ENCODE peak calls at places on chromosomes 13 and 19, in five cellular contexts. One of them, this sample, is unnamed.

GRCh38 chr19:10155834-10156233 is 36.1 kb upstream of the EIF3G start:
- DNase-seq in astrocyte of the cerebellum: no peak
- DNase-seq in heart right ventricle: no peak
- DNase-seq in heart left ventricle: no peak
- DNase-seq in astrocyte of the spinal cord: no peak
- DNase-seq in this sample: no peak

GRCh38 chr13:32905864-32906180 is 110.4 kb upstream of the KL start:
- DNase-seq in heart left ventricle: peak
- DNase-seq in astrocyte of the spinal cord: peak
- DNase-seq in astrocyte of the cerebellum: peak
- DNase-seq in heart right ventricle: peak
- DNase-seq in this sample: no peak

GRCh38 chr13:105991622-105992254 is 543.7 kb downstream of the EFNB2 start:
- DNase-seq in astrocyte of the spinal cord: peak
- DNase-seq in astrocyte of the cerebellum: peak
- DNase-seq in heart right ventricle: no peak
- DNase-seq in heart left ventricle: no peak
- DNase-seq in this sample: no peak

GRCh38 chr13:30715837-30716236 is 19.5 kb upstream of the ALOX5AP start:
- DNase-seq in astrocyte of the cerebellum: no peak
- DNase-seq in heart left ventricle: peak
- DNase-seq in astrocyte of the spinal cord: no peak
- DNase-seq in heart right ventricle: peak
- DNase-seq in this sample: no peak

GRCh38 chr19:1756264-1756663 is 3.0 kb downstream of the ONECUT3 start:
- DNase-seq in astrocyte of the cerebellum: no peak
- DNase-seq in heart left ventricle: no peak
- DNase-seq in astrocyte of the spinal cord: no peak
- DNase-seq in heart right ventricle: no peak
- DNase-seq in this sample: no peak

GRCh38 chr13:59374720-59375119 is 789.0 kb downstream of the DIAPH3 start:
- DNase-seq in heart left ventricle: no peak
- DNase-seq in astrocyte of the spinal cord: no peak
- DNase-seq in astrocyte of the cerebellum: no peak
- DNase-seq in heart right ventricle: no peak
- DNase-seq in this sample: no peak

GRCh38 chr19:55005684-55006488 is 32.2 kb downstream of the GP6 start:
- DNase-seq in heart right ventricle: no peak
- DNase-seq in astrocyte of the cerebellum: no peak
- DNase-seq in astrocyte of the spinal cord: peak
- DNase-seq in heart left ventricle: no peak
- DNase-seq in this sample: peak

GRCh38 chr19:47227347-47228167 is 3.4 kb downstream of the BBC3 start:
- DNase-seq in astrocyte of the cerebellum: peak
- DNase-seq in astrocyte of the spinal cord: peak
- DNase-seq in heart right ventricle: peak
- DNase-seq in heart left ventricle: peak
- DNase-seq in this sample: peak

GRCh38 chr13:25885418-25885817 is 166.4 kb downstream of the SHISA2 start:
- DNase-seq in heart left ventricle: no peak
- DNase-seq in heart right ventricle: no peak
- DNase-seq in astrocyte of the cerebellum: no peak
- DNase-seq in astrocyte of the spinal cord: no peak
- DNase-seq in this sample: no peak

GRCh38 chr13:20131057-20131832 is 29.6 kb downstream of the GJA3 start:
- DNase-seq in astrocyte of the spinal cord: no peak
- DNase-seq in heart left ventricle: no peak
- DNase-seq in astrocyte of the cerebellum: no peak
- DNase-seq in heart right ventricle: no peak
- DNase-seq in this sample: no peak

GRCh38 chr19:15871570-15871969 is 26.3 kb downstream of the CYP4F2 start:
- DNase-seq in heart right ventricle: no peak
- DNase-seq in astrocyte of the spinal cord: no peak
- DNase-seq in heart left ventricle: no peak
- DNase-seq in astrocyte of the cerebellum: no peak
- DNase-seq in this sample: peak

GRCh38 chr19:38362076-38362945 is 12.1 kb upstream of the PSMD8 start:
- DNase-seq in astrocyte of the spinal cord: peak
- DNase-seq in astrocyte of the cerebellum: no peak
- DNase-seq in heart right ventricle: peak
- DNase-seq in heart left ventricle: peak
- DNase-seq in this sample: peak

GRCh38 chr19:38527466-38528136 is 90.2 kb downstream of the MAP4K1 start:
- DNase-seq in astrocyte of the cerebellum: no peak
- DNase-seq in astrocyte of the spinal cord: no peak
- DNase-seq in heart right ventricle: no peak
- DNase-seq in heart left ventricle: no peak
- DNase-seq in this sample: no peak

GRCh38 chr13:107466326-107466725 is 749.0 kb downstream of the LIG4 start:
- DNase-seq in astrocyte of the cerebellum: peak
- DNase-seq in heart left ventricle: no peak
- DNase-seq in astrocyte of the spinal cord: peak
- DNase-seq in heart right ventricle: no peak
- DNase-seq in this sample: no peak

GRCh38 chr19:34218818-34219164 is 35.6 kb upstream of the GARRE1 start:
- DNase-seq in heart right ventricle: no peak
- DNase-seq in astrocyte of the spinal cord: no peak
- DNase-seq in heart left ventricle: no peak
- DNase-seq in astrocyte of the cerebellum: no peak
- DNase-seq in this sample: no peak

GRCh38 chr13:43319617-43320444 is 296.4 kb downstream of the DNAJC15 start:
- DNase-seq in astrocyte of the cerebellum: no peak
- DNase-seq in astrocyte of the spinal cord: peak
- DNase-seq in heart right ventricle: no peak
- DNase-seq in heart left ventricle: no peak
- DNase-seq in this sample: no peak

GRCh38 chr13:23469901-23470525 is 36.5 kb upstream of the SACS start:
- DNase-seq in heart left ventricle: no peak
- DNase-seq in astrocyte of the cerebellum: no peak
- DNase-seq in heart right ventricle: no peak
- DNase-seq in astrocyte of the spinal cord: peak
- DNase-seq in this sample: no peak

GRCh38 chr13:75458696-75459422 is 23.1 kb downstream of the TBC1D4 start:
- DNase-seq in astrocyte of the spinal cord: no peak
- DNase-seq in heart left ventricle: peak
- DNase-seq in astrocyte of the cerebellum: no peak
- DNase-seq in heart right ventricle: peak
- DNase-seq in this sample: peak

DNA sequence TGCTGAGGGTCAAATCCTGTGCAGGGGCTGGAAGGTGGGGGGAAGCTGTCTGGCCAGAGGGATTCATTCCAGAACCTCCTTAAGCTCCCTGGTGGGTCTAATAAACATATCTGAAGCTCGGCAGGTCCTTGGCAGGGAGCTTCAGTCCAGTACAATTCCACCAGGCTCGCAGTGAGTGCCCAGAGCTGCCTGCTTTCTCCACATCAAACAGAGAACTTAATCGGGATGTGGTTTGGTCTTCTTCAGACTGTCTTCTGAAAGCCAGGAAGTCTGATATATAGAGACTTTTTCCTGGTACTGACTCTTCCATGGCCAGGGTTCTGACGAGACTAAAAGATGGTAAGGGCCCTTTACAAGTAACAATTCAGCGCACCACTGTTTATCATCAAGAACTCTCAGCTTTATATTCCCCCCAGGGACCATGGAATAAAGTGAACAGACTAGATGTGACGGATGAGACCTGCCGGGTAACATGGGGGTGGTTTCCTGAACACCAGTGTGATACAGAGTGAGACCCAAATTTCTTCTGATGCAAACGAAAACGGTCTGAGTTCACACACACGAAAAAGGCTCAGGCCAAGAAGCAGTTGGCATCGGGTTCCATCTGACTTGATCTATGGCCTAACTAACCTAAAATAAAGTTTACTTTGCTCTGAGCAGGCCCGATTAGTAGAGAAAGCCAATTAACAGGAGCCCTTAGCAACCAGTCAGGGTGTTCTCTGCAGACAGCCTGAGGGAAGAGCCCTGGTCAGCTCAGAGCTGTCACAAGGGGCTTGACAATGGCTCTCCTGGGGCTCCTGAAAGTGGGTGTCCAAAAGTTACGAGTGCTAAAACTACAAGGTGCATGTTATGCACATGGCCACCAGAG is 29.0 kb downstream of the RANBP3 start:
- DNase-seq in astrocyte of the spinal cord: peak
- DNase-seq in heart left ventricle: no peak
- DNase-seq in astrocyte of the cerebellum: no peak
- DNase-seq in heart right ventricle: no peak
- DNase-seq in this sample: no peak
- TF ChIP-seq CTCF in astrocyte of the spinal cord: no peak
- TF ChIP-seq CTCF in heart left ventricle: no peak
- TF ChIP-seq CTCF in astrocyte of the cerebellum: no peak
- TF ChIP-seq CTCF in heart right ventricle: no peak
- TF ChIP-seq CTCF in this sample: no peak

GRCh38 chr13:38883783-38884182 is 106.8 kb downstream of the STOML3 start:
- DNase-seq in astrocyte of the cerebellum: peak
- DNase-seq in heart left ventricle: no peak
- DNase-seq in heart right ventricle: no peak
- DNase-seq in astrocyte of the spinal cord: peak
- DNase-seq in this sample: no peak
- TF ChIP-seq CTCF in astrocyte of the cerebellum: no peak
- TF ChIP-seq CTCF in heart left ventricle: no peak
- TF ChIP-seq CTCF in heart right ventricle: no peak
- TF ChIP-seq CTCF in astrocyte of the spinal cord: no peak
- TF ChIP-seq CTCF in this sample: no peak

GRCh38 chr19:39555883-39556282 is 15.9 kb upstream of the EID2 start:
- DNase-seq in heart left ventricle: no peak
- DNase-seq in astrocyte of the spinal cord: no peak
- DNase-seq in heart right ventricle: no peak
- DNase-seq in astrocyte of the cerebellum: no peak
- DNase-seq in this sample: no peak
- TF ChIP-seq CTCF in heart left ventricle: no peak
- TF ChIP-seq CTCF in astrocyte of the spinal cord: no peak
- TF ChIP-seq CTCF in heart right ventricle: no peak
- TF ChIP-seq CTCF in astrocyte of the cerebellum: no peak
- TF ChIP-seq CTCF in this sample: no peak

GRCh38 chr13:24670927-24671326 is 9.3 kb upstream of the ATP12A start:
- DNase-seq in heart left ventricle: no peak
- DNase-seq in astrocyte of the cerebellum: no peak
- DNase-seq in heart right ventricle: no peak
- DNase-seq in astrocyte of the spinal cord: no peak
- DNase-seq in this sample: no peak
- TF ChIP-seq CTCF in heart left ventricle: no peak
- TF ChIP-seq CTCF in astrocyte of the cerebellum: no peak
- TF ChIP-seq CTCF in heart right ventricle: no peak
- TF ChIP-seq CTCF in astrocyte of the spinal cord: peak
- TF ChIP-seq CTCF in this sample: no peak

GRCh38 chr19:56769650-56770049 is 70.9 kb downstream of the PEG3 start:
- DNase-seq in heart left ventricle: no peak
- DNase-seq in heart right ventricle: no peak
- DNase-seq in astrocyte of the cerebellum: no peak
- DNase-seq in astrocyte of the spinal cord: no peak
- DNase-seq in this sample: no peak

GRCh38 chr19:56765107-56765506 is 75.4 kb downstream of the PEG3 start:
- DNase-seq in astrocyte of the cerebellum: no peak
- DNase-seq in astrocyte of the spinal cord: no peak
- DNase-seq in heart left ventricle: peak
- DNase-seq in heart right ventricle: peak
- DNase-seq in this sample: no peak

GRCh38 chr19:56760842-56761241 is 79.7 kb downstream of the PEG3 start:
- DNase-seq in astrocyte of the cerebellum: no peak
- DNase-seq in astrocyte of the spinal cord: no peak
- DNase-seq in heart right ventricle: no peak
- DNase-seq in heart left ventricle: no peak
- DNase-seq in this sample: no peak

GRCh38 chr19:56759531-56759930 is 81.0 kb downstream of the PEG3 start:
- DNase-seq in astrocyte of the cerebellum: no peak
- DNase-seq in heart right ventricle: no peak
- DNase-seq in heart left ventricle: no peak
- DNase-seq in astrocyte of the spinal cord: no peak
- DNase-seq in this sample: no peak

DNA sequence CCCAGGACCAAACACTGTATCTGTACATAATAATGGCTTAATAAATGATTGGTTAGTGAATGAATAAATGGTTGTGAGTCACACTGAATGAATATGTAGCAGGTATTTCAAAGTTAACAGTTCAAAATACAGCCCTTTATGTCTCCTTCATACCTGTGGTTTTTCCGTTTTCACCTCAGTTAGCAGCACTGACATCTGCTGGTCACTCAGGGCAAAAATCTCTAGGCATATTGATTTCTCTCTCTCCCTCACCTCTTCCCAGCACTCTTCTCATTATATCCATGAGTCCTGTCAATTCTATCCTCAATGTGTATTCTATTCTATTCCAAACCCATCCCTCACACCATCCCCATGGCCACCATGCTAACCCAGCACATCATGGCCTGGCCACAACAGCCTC is 76.2 kb downstream of the PEG3 start:
- DNase-seq in heart right ventricle: no peak
- DNase-seq in heart left ventricle: no peak
- DNase-seq in astrocyte of the cerebellum: no peak
- DNase-seq in astrocyte of the spinal cord: no peak
- DNase-seq in this sample: no peak
- TF ChIP-seq CTCF in heart right ventricle: no peak
- TF ChIP-seq CTCF in heart left ventricle: no peak
- TF ChIP-seq CTCF in astrocyte of the cerebellum: no peak
- TF ChIP-seq CTCF in astrocyte of the spinal cord: no peak
- TF ChIP-seq CTCF in this sample: no peak

GRCh38 chr13:113489171-113489548 is 1.4 kb downstream of the DCUN1D2 start:
- DNase-seq in heart right ventricle: no peak
- DNase-seq in astrocyte of the cerebellum: no peak
- DNase-seq in heart left ventricle: no peak
- DNase-seq in astrocyte of the spinal cord: no peak
- DNase-seq in this sample: no peak
- TF ChIP-seq CTCF in heart right ventricle: no peak
- TF ChIP-seq CTCF in astrocyte of the cerebellum: no peak
- TF ChIP-seq CTCF in heart left ventricle: no peak
- TF ChIP-seq CTCF in astrocyte of the spinal cord: no peak
- TF ChIP-seq CTCF in this sample: no peak

This sample was measured in GM13977.